ENCODE peak calls at places on chromosomes 7 and 10, in seven cellular contexts. One of them, this sample, is unnamed.

GRCh38 chr10:132246296-132246695 is 59.5 kb downstream of the DPYSL4 start:
- DNase-seq in mammary epithelial cell: no peak
- DNase-seq in IMR-90: no peak
- DNase-seq in H9: no peak
- DNase-seq in fibroblast of lung: no peak
- DNase-seq in GM12878: no peak
- DNase-seq in PC-3: no peak
- DNase-seq in this sample: no peak

GRCh38 chr7:33900501-33900900 is 4.8 kb upstream of the BMPER start:
- DNase-seq in mammary epithelial cell: peak
- DNase-seq in IMR-90: peak
- DNase-seq in H9: no peak
- DNase-seq in fibroblast of lung: peak
- DNase-seq in GM12878: no peak
- DNase-seq in PC-3: peak
- DNase-seq in this sample: no peak

GRCh38 chr7:145557805-145558204 is 558.8 kb upstream of the CNTNAP2 start:
- DNase-seq in mammary epithelial cell: no peak
- DNase-seq in IMR-90: no peak
- DNase-seq in H9: no peak
- DNase-seq in fibroblast of lung: no peak
- DNase-seq in GM12878: no peak
- DNase-seq in PC-3: no peak
- DNase-seq in this sample: no peak

GRCh38 chr10:126229701-126230100 is 158.6 kb downstream of the ADAM12 start:
- DNase-seq in mammary epithelial cell: no peak
- DNase-seq in IMR-90: no peak
- DNase-seq in H9: no peak
- DNase-seq in fibroblast of lung: no peak
- DNase-seq in GM12878: no peak
- DNase-seq in PC-3: no peak
- DNase-seq in this sample: no peak

GRCh38 chr10:71371750-71372166 is 25.0 kb upstream of the CDH23 start:
- DNase-seq in mammary epithelial cell: no peak
- DNase-seq in IMR-90: no peak
- DNase-seq in H9: no peak
- DNase-seq in fibroblast of lung: no peak
- DNase-seq in GM12878: peak
- DNase-seq in PC-3: no peak
- DNase-seq in this sample: no peak

GRCh38 chr7:100430450-100431285 is 1.0 kb downstream of the MEPCE start:
- DNase-seq in mammary epithelial cell: no peak
- DNase-seq in IMR-90: peak
- DNase-seq in H9: no peak
- DNase-seq in fibroblast of lung: peak
- DNase-seq in GM12878: no peak
- DNase-seq in PC-3: no peak
- DNase-seq in this sample: no peak

GRCh38 chr7:156220078-156220605 is 407.9 kb upstream of the SHH start:
- DNase-seq in mammary epithelial cell: no peak
- DNase-seq in IMR-90: no peak
- DNase-seq in H9: no peak
- DNase-seq in fibroblast of lung: no peak
- DNase-seq in GM12878: no peak
- DNase-seq in PC-3: no peak
- DNase-seq in this sample: no peak

GRCh38 chr7:36760856-36761762 is 36.8 kb upstream of the AOAH start:
- DNase-seq in mammary epithelial cell: no peak
- DNase-seq in IMR-90: no peak
- DNase-seq in H9: no peak
- DNase-seq in fibroblast of lung: no peak
- DNase-seq in GM12878: no peak
- DNase-seq in PC-3: no peak
- DNase-seq in this sample: no peak

GRCh38 chr7:155576416-155576815 is 30.1 kb upstream of the CNPY1 start:
- DNase-seq in mammary epithelial cell: no peak
- DNase-seq in IMR-90: no peak
- DNase-seq in H9: no peak
- DNase-seq in fibroblast of lung: no peak
- DNase-seq in GM12878: no peak
- DNase-seq in PC-3: no peak
- DNase-seq in this sample: no peak

GRCh38 chr10:30529373-30529998 is 95.5 kb downstream of the MAP3K8 start:
- DNase-seq in mammary epithelial cell: no peak
- DNase-seq in IMR-90: no peak
- DNase-seq in H9: peak
- DNase-seq in fibroblast of lung: no peak
- DNase-seq in GM12878: peak
- DNase-seq in PC-3: no peak
- DNase-seq in this sample: peak

GRCh38 chr10:30531751-30532530 is 97.6 kb downstream of the LYZL2 start:
- DNase-seq in mammary epithelial cell: no peak
- DNase-seq in IMR-90: no peak
- DNase-seq in H9: no peak
- DNase-seq in fibroblast of lung: no peak
- DNase-seq in GM12878: no peak
- DNase-seq in PC-3: no peak
- DNase-seq in this sample: no peak

GRCh38 chr10:30528427-30528782 is 94.4 kb downstream of the MAP3K8 start:
- DNase-seq in mammary epithelial cell: no peak
- DNase-seq in IMR-90: no peak
- DNase-seq in H9: no peak
- DNase-seq in fibroblast of lung: no peak
- DNase-seq in GM12878: no peak
- DNase-seq in PC-3: no peak
- DNase-seq in this sample: no peak

GRCh38 chr10:30527623-30528426 is 93.8 kb downstream of the MAP3K8 start:
- DNase-seq in mammary epithelial cell: no peak
- DNase-seq in IMR-90: no peak
- DNase-seq in H9: no peak
- DNase-seq in fibroblast of lung: no peak
- DNase-seq in GM12878: no peak
- DNase-seq in PC-3: no peak
- DNase-seq in this sample: no peak
- H2AFZ ChIP-seq in mammary epithelial cell: no peak
- H2AFZ ChIP-seq in IMR-90: no peak
- H2AFZ ChIP-seq in H9: no peak
- H2AFZ ChIP-seq in fibroblast of lung: no peak
- H2AFZ ChIP-seq in GM12878: no peak
- H2AFZ ChIP-seq in PC-3: no peak
- H2AFZ ChIP-seq in this sample: no peak

DNA sequence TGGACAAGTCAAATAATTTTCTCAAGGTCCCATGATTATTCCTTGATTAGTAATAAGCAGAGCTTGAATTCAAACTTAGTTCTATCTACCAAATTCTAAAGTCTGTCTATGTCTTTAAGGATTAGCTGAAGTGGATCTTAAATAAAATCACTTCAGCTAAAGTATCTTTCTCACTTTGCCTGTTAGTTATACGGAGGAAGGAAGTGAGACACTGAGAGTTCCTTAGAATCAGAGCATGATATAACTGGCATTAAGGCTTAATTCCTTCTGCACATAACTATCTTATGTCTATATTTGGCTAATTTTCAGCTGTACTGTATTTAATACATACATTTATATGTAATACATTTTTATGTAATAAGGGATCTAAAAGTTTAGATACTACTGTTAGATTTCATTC is 491.1 kb upstream of the GHITM start:
- DNase-seq in mammary epithelial cell: no peak
- DNase-seq in IMR-90: no peak
- DNase-seq in H9: no peak
- DNase-seq in fibroblast of lung: no peak
- DNase-seq in GM12878: no peak
- DNase-seq in PC-3: no peak
- DNase-seq in this sample: no peak
- H3K9ac ChIP-seq in mammary epithelial cell: no peak
- H3K9ac ChIP-seq in IMR-90: no peak
- H3K9ac ChIP-seq in H9: no peak
- H3K9ac ChIP-seq in fibroblast of lung: no peak
- H3K9ac ChIP-seq in GM12878: no peak
- H3K9ac ChIP-seq in PC-3: no peak
- H3K9ac ChIP-seq in this sample: no peak

GRCh38 chr10:66828957-66829356 is 96.9 kb upstream of the LRRTM3 start:
- DNase-seq in mammary epithelial cell: peak
- DNase-seq in IMR-90: peak
- DNase-seq in H9: no peak
- DNase-seq in fibroblast of lung: peak
- DNase-seq in GM12878: no peak
- DNase-seq in PC-3: peak
- DNase-seq in this sample: no peak
- H2AFZ ChIP-seq in mammary epithelial cell: no peak
- H2AFZ ChIP-seq in IMR-90: no peak
- H2AFZ ChIP-seq in H9: no peak
- H2AFZ ChIP-seq in fibroblast of lung: no peak
- H2AFZ ChIP-seq in GM12878: no peak
- H2AFZ ChIP-seq in PC-3: no peak
- H2AFZ ChIP-seq in this sample: no peak

DNA sequence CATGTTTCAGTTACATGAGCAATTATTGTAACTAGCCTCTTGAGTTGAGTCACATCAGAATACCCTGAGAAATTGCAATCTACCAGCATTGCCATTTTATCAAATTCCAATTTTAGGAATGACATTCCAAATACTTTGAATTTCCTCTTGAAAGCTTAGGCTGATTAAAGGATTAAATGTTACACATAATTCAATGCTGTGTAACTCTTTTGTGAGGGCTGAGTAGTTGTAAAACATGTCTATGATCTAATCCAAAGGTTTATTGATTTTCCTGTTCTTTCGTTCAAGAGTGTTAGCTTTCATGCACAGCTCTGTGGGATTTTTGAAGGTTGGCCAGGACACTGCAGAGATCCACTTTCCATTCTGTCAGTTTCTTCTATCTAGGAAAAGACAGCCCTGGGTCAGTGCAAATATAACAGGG is 193.1 kb downstream of the SORCS1 start:
- DNase-seq in mammary epithelial cell: no peak
- DNase-seq in IMR-90: no peak
- DNase-seq in H9: no peak
- DNase-seq in fibroblast of lung: no peak
- DNase-seq in GM12878: no peak
- DNase-seq in PC-3: no peak
- DNase-seq in this sample: no peak
- H3K9ac ChIP-seq in mammary epithelial cell: no peak
- H3K9ac ChIP-seq in IMR-90: no peak
- H3K9ac ChIP-seq in H9: no peak
- H3K9ac ChIP-seq in fibroblast of lung: no peak
- H3K9ac ChIP-seq in GM12878: no peak
- H3K9ac ChIP-seq in PC-3: no peak
- H3K9ac ChIP-seq in this sample: no peak

GRCh38 chr10:29174389-29174788 is 114.5 kb upstream of the LYZL1 start:
- DNase-seq in mammary epithelial cell: peak
- DNase-seq in IMR-90: no peak
- DNase-seq in H9: no peak
- DNase-seq in fibroblast of lung: no peak
- DNase-seq in GM12878: no peak
- DNase-seq in PC-3: peak
- DNase-seq in this sample: no peak

GRCh38 chr10:29181936-29182335 is 106.9 kb upstream of the LYZL1 start:
- DNase-seq in mammary epithelial cell: no peak
- DNase-seq in IMR-90: peak
- DNase-seq in H9: no peak
- DNase-seq in fibroblast of lung: no peak
- DNase-seq in GM12878: no peak
- DNase-seq in PC-3: no peak
- DNase-seq in this sample: no peak

GRCh38 chr10:29177266-29177832 is 111.5 kb upstream of the LYZL1 start:
- DNase-seq in mammary epithelial cell: no peak
- DNase-seq in IMR-90: no peak
- DNase-seq in H9: no peak
- DNase-seq in fibroblast of lung: no peak
- DNase-seq in GM12878: no peak
- DNase-seq in PC-3: no peak
- DNase-seq in this sample: no peak

GRCh38 chr10:29176845-29177244 is 112.0 kb upstream of the LYZL1 start:
- DNase-seq in mammary epithelial cell: no peak
- DNase-seq in IMR-90: no peak
- DNase-seq in H9: no peak
- DNase-seq in fibroblast of lung: no peak
- DNase-seq in GM12878: no peak
- DNase-seq in PC-3: no peak
- DNase-seq in this sample: no peak
- H2AFZ ChIP-seq in mammary epithelial cell: no peak
- H2AFZ ChIP-seq in IMR-90: no peak
- H2AFZ ChIP-seq in H9: no peak
- H2AFZ ChIP-seq in fibroblast of lung: no peak
- H2AFZ ChIP-seq in GM12878: no peak
- H2AFZ ChIP-seq in PC-3: no peak
- H2AFZ ChIP-seq in this sample: no peak

GRCh38 chr7:2809903-2810628 is 34.0 kb downstream of the GNA12 start:
- DNase-seq in mammary epithelial cell: peak
- DNase-seq in IMR-90: peak
- DNase-seq in H9: no peak
- DNase-seq in fibroblast of lung: peak
- DNase-seq in GM12878: no peak
- DNase-seq in PC-3: peak
- DNase-seq in this sample: no peak
- H3K9ac ChIP-seq in mammary epithelial cell: no peak
- H3K9ac ChIP-seq in IMR-90: no peak
- H3K9ac ChIP-seq in H9: no peak
- H3K9ac ChIP-seq in fibroblast of lung: no peak
- H3K9ac ChIP-seq in GM12878: no peak
- H3K9ac ChIP-seq in PC-3: no peak
- H3K9ac ChIP-seq in this sample: no peak

This sample was measured in DND-41.